ENCODE peak calls at places on chromosomes 13 and 19, in eight cellular contexts. N is uterus, V is transverse colon, Z is GM12878, J is erythroblast, B is HCT116, E is IMR-90, H is suprapubic skin. O is an unnamed sample.

GRCh38 chr13:41457589-41458186 is 338 bp downstream of the RGCC start:
- DNase-seq in V (no peak), N (no peak), J (peak), Z (no peak), H (no peak), B (no peak), E (no peak), O (no peak)

GRCh38 chr19:57465680-57466381 is 8.9 kb upstream of the VN1R1 start:
- DNase-seq in H (no peak), J (peak), B (peak), N (no peak), Z (peak), E (peak), V (peak), O (peak)

GRCh38 chr13:84126671-84127171 is 244.4 kb upstream of the SLITRK1 start:
- DNase-seq in E (no peak), N (no peak), H (no peak), J (no peak), V (no peak), Z (peak), B (no peak), O (no peak)

GRCh38 chr13:48775285-48775684 is 121.6 kb downstream of the CYSLTR2 start:
- DNase-seq in E (peak), N (no peak), Z (no peak), J (no peak), B (no peak), V (no peak), H (no peak), O (no peak)

GRCh38 chr13:110187501-110188161 is 119.3 kb downstream of the COL4A1 start:
- DNase-seq in Z (no peak), N (no peak), H (no peak), J (no peak), E (peak), V (no peak), B (no peak), O (peak)

GRCh38 chr19:15979293-15979692 is 30.5 kb downstream of the OR10H4 start:
- DNase-seq in J (no peak), N (no peak), H (no peak), V (no peak), Z (no peak), B (no peak), E (no peak), O (no peak)

GRCh38 chr19:10583021-10583776 is 3.9 kb downstream of the AP1M2 start:
- DNase-seq in V (no peak), N (no peak), E (no peak), B (no peak), H (no peak), Z (no peak), J (no peak), O (no peak)

GRCh38 chr13:73972503-73972902 is 161.7 kb downstream of the KLF12 start:
- DNase-seq in H (no peak), E (no peak), J (no peak), V (no peak), Z (no peak), B (no peak), N (no peak), O (no peak)

GRCh38 chr19:12733907-12734214 is 623 bp downstream of the TRIR start:
- DNase-seq in B (no peak), Z (no peak), H (no peak), V (no peak), E (no peak), N (no peak), J (no peak), O (no peak)

GRCh38 chr13:91627952-91628739 is 229.7 kb downstream of the GPC5 start:
- DNase-seq in N (no peak), V (no peak), Z (no peak), J (no peak), E (no peak), B (no peak), H (no peak), O (no peak)

GRCh38 chr19:48813123-48813911 is 2.5 kb upstream of the BCAT2 start:
- DNase-seq in V (no peak), J (no peak), Z (no peak), B (no peak), N (no peak), H (no peak), E (no peak), O (no peak)

GRCh38 chr13:105343134-105343806 is 1192.2 kb downstream of the EFNB2 start:
- DNase-seq in E (peak), J (no peak), N (no peak), Z (no peak), V (no peak), B (no peak), H (no peak), O (no peak)

GRCh38 chr19:10118960-10119359 is 739 bp downstream of the EIF3G start:
- DNase-seq in H (no peak), B (no peak), E (no peak), V (no peak), J (peak), N (no peak), Z (no peak), O (no peak)

GRCh38 chr13:46274094-46274698 is 62.5 kb downstream of the LRRC63 start:
- DNase-seq in B (no peak), Z (no peak), V (no peak), N (no peak), J (no peak), E (no peak), H (no peak), O (no peak)

GRCh38 chr13:76882431-76882830 is 3.8 kb downstream of the KCTD12 start:
- DNase-seq in B (no peak), N (no peak), H (no peak), Z (no peak), V (peak), E (no peak), J (no peak), O (no peak)

GRCh38 chr13:110347535-110348308 is 40.6 kb downstream of the COL4A2 start:
- DNase-seq in V (no peak), H (no peak), B (peak), N (peak), E (peak), Z (no peak), J (no peak), O (peak)

GRCh38 chr13:110615322-110616102 is at the start of gene NAXD:
- DNase-seq in J (peak), V (peak), E (peak), H (peak), Z (peak), B (peak), N (peak), O (peak)

GRCh38 chr13:44218501-44219240 is 155.0 kb upstream of the SERP2 start:
- DNase-seq in V (peak), J (no peak), H (peak), E (no peak), N (no peak), B (no peak), Z (no peak), O (no peak)

GRCh38 chr19:18293642-18294466 is 12.4 kb upstream of the JUND start:
- DNase-seq in H (no peak), E (no peak), J (no peak), N (no peak), B (no peak), Z (no peak), V (no peak), O (no peak)

GRCh38 chr13:36031490-36031889 is 99.7 kb downstream of the DCLK1 start:
- DNase-seq in V (no peak), Z (no peak), H (no peak), B (no peak), J (no peak), E (no peak), N (no peak), O (no peak)

GRCh38 chr13:30615851-30616311 is 1.8 kb upstream of the USPL1 start:
- DNase-seq in J (no peak), V (no peak), H (no peak), Z (no peak), N (no peak), B (no peak), E (peak), O (no peak)

GRCh38 chr19:2055871-2056809 is 5.1 kb upstream of the MKNK2 start:
- DNase-seq in E (peak), J (peak), Z (no peak), N (peak), B (peak), H (no peak), V (peak), O (no peak)

GRCh38 chr19:1466461-1467227 is 12.4 kb downstream of the C19orf25 start:
- DNase-seq in N (no peak), E (no peak), H (no peak), Z (no peak), J (no peak), V (no peak), B (no peak), O (no peak)

GRCh38 chr19:33780746-33781145 is 15.9 kb upstream of the KCTD15 start:
- DNase-seq in Z (no peak), B (no peak), H (no peak), J (no peak), N (no peak), V (no peak), E (no peak), O (no peak)

GRCh38 chr19:13983213-13983889 is 22.8 kb downstream of the RFX1 start:
- DNase-seq in H (no peak), B (no peak), N (no peak), J (no peak), E (no peak), V (no peak), Z (no peak), O (no peak)

GRCh38 chr19:23395041-23395721 is at the start of gene ZNF91:
- DNase-seq in J (peak), N (peak), E (peak), B (peak), V (peak), Z (peak), H (peak), O (peak)

GRCh38 chr13:110521946-110522345 is 39.6 kb downstream of the RAB20 start:
- DNase-seq in H (no peak), E (no peak), J (no peak), Z (no peak), B (no peak), N (no peak), V (no peak), O (no peak)

GRCh38 chr13:47027797-47028437 is 131.1 kb upstream of the HTR2A start:
- DNase-seq in H (no peak), Z (no peak), J (no peak), B (no peak), V (no peak), N (no peak), E (no peak), O (no peak)

GRCh38 chr13:112140366-112140765 is 73.4 kb downstream of the SOX1 start:
- DNase-seq in E (no peak), B (no peak), Z (no peak), N (no peak), J (no peak), V (no peak), H (no peak), O (no peak)

GRCh38 chr19:11092181-11092538 is 2.9 kb downstream of the LDLR start:
- DNase-seq in Z (no peak), H (no peak), N (no peak), B (peak), J (peak), E (peak), V (no peak), O (no peak)

GRCh38 chr13:102699419-102699961 is 4.6 kb upstream of the METTL21C start:
- DNase-seq in H (no peak), B (no peak), Z (no peak), N (no peak), E (no peak), J (no peak), V (no peak), O (no peak)

GRCh38 chr13:113550453-113550852 is 34.1 kb upstream of the TFDP1 start:
- DNase-seq in B (no peak), E (no peak), V (peak), Z (no peak), N (no peak), H (no peak), J (no peak), O (no peak)

GRCh38 chr19:2054763-2055162 is 3.7 kb upstream of the MKNK2 start:
- DNase-seq in H (no peak), N (no peak), J (no peak), B (no peak), Z (no peak), E (no peak), V (peak), O (no peak)

GRCh38 chr13:112212533-112212932 is 145.6 kb downstream of the SOX1 start:
- DNase-seq in E (no peak), B (no peak), V (no peak), N (no peak), Z (no peak), J (no peak), H (no peak), O (no peak)

GRCh38 chr13:81916471-81916870 is 1575.5 kb upstream of the SPRY2 start:
- DNase-seq in J (no peak), E (no peak), V (no peak), B (no peak), H (no peak), Z (no peak), N (no peak), O (no peak)

GRCh38 chr13:111322916-111323331 is 2.5 kb downstream of the TEX29 start:
- DNase-seq in V (no peak), B (no peak), J (no peak), E (no peak), Z (no peak), N (no peak), H (no peak), O (no peak)

GRCh38 chr13:47178090-47178950 is 281.5 kb upstream of the HTR2A start:
- DNase-seq in B (no peak), E (no peak), N (no peak), H (no peak), J (peak), Z (no peak), V (no peak), O (no peak)

GRCh38 chr19:32743021-32743420 is 23.5 kb downstream of the TDRD12 start:
- DNase-seq in J (no peak), N (no peak), V (no peak), B (no peak), H (no peak), E (no peak), Z (no peak), O (no peak)

DNA sequence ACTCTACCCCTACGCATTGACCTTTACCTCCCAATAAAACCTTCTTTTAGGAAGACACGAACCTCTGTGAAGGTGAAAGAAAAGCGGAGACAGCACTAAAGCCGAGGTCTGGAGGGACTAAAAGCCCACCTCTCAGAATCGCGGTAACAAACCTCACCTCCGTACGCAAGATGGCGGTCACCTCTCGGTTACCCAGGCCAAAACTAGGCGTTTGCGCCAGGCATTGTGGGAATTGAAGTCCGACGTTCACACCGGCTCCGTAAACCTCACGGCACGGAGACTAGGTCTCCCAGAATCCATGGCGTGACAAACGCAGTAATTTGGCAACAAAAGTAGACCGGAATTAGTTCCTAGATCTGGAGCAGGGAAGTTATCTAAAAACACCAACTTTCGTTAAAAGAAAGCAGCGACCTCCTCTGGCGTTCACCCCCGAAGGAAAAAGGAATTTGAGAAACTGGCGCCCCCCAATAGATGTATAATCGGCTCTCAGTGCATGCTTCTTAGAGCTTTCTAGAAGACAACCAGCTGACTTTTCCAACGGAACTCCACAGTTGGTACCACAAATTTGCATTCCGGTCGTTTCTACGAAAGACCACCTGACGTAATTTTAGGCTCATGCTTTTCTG is at the start of gene N4BP2L2:
- DNase-seq in J (peak), H (peak), B (peak), V (peak), Z (peak), E (peak), N (peak), O (peak)
- TF ChIP-seq POLR2A in J (peak), H (peak), B (peak), V (peak), Z (peak), E (peak), N (peak), O (peak)

GRCh38 chr19:3557461-3558248 is at the start of gene MFSD12:
- DNase-seq in V (peak), E (peak), B (peak), J (peak), H (peak), Z (peak), N (peak), O (peak)
- TF ChIP-seq POLR2A in V (peak), E (peak), B (peak), J (peak), H (no peak), Z (peak), N (peak), O (peak)

GRCh38 chr19:6720369-6721112 is at the start of gene C3:
- DNase-seq in E (peak), Z (no peak), H (no peak), N (peak), B (no peak), J (no peak), V (no peak), O (no peak)
- TF ChIP-seq POLR2A in E (no peak), Z (no peak), H (no peak), N (no peak), B (no peak), J (no peak), V (peak), O (no peak)

GRCh38 chr13:98508280-98509074 is 68.4 kb downstream of the STK24 start:
- DNase-seq in B (peak), H (no peak), V (no peak), J (peak), E (peak), N (no peak), Z (no peak), O (no peak)

GRCh38 chr13:98506343-98507059 is 70.4 kb downstream of the STK24 start:
- DNase-seq in B (no peak), E (no peak), J (no peak), H (no peak), V (no peak), Z (no peak), N (no peak), O (no peak)

GRCh38 chr13:98509271-98510155 is 67.4 kb downstream of the STK24 start:
- DNase-seq in V (peak), N (peak), B (peak), H (no peak), E (peak), J (peak), Z (peak), O (peak)

GRCh38 chr13:98504371-98504963 is 72.4 kb downstream of the STK24 start:
- DNase-seq in J (peak), N (no peak), Z (peak), H (no peak), E (no peak), V (no peak), B (no peak), O (no peak)

DNA sequence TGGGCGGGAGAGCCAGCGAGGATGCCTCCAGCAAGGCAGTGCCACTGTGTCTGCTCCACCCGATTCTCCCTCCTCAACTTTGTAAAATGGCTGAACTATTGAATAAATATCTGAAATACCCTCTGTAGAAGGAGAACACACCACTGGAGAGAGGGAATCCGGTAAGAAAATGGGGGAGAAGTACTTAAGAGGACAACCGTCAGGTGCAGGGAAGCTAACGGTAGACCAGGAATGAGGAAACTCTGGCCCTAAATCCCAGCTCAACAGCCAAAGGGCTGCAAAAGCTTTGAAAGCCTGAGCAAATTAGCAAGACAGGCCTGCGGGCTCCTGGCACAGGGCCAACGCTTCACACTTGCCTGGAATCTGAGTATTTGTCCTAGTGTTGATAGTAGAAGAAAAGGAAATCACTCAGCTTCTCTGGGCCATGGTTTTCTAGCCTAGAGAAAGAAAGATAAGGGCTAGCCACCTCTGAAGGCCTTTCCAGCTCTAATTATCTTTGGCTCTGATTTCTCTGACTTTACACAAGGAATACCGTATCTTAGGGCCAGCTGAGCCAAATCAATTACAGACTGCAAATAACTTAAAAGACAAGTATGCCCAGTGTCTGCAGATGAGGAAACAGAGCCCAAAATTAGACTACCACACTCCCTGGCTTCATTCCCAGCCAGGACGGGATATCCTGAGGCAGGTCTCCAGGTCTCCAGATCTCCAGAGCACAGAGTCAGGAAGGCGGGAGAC is 69.7 kb downstream of the STK24 start:
- DNase-seq in N (peak), B (no peak), Z (no peak), E (no peak), V (peak), H (no peak), J (peak), O (no peak)
- TF ChIP-seq POLR2A in N (no peak), B (no peak), Z (no peak), E (no peak), V (no peak), H (no peak), J (no peak), O (no peak)

GRCh38 chr19:42270346-42271044 is 1.4 kb downstream of the CIC start:
- DNase-seq in H (peak), V (peak), E (no peak), J (peak), N (peak), B (no peak), Z (no peak), O (peak)
- TF ChIP-seq POLR2A in H (no peak), V (peak), E (peak), J (peak), N (no peak), B (no peak), Z (peak), O (peak)

DNA sequence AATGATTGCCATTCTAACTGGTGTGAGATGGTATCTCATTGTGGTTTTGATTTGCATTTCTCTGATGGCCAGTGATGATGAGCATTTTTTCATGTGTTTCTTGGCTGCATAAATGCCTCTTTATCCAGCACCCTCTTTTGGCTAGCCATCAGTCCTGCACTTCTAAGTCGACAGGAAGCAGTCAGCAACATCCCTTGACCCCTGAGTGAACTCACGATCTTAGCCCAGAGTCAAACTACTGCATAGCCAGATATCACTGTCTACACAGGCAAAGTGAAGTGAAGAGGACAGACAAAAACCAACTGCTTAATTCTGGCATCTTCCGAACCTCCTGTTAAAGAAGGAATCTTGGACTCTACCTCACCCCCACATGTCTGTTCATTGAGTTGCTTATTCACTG is 304.0 kb downstream of the COG6 start:
- DNase-seq in H (no peak), E (no peak), Z (no peak), V (no peak), B (no peak), J (no peak), N (no peak), O (no peak)
- TF ChIP-seq POLR2A in H (no peak), E (no peak), Z (no peak), V (no peak), B (no peak), J (no peak), N (no peak), O (no peak)

GRCh38 chr13:37059136-37059847 is at the start of gene SUPT20H:
- DNase-seq in V (peak), N (peak), E (peak), H (peak), B (peak), J (peak), Z (peak), O (peak)
- TF ChIP-seq POLR2A in V (peak), N (peak), E (peak), H (peak), B (no peak), J (peak), Z (peak), O (peak)

DNA sequence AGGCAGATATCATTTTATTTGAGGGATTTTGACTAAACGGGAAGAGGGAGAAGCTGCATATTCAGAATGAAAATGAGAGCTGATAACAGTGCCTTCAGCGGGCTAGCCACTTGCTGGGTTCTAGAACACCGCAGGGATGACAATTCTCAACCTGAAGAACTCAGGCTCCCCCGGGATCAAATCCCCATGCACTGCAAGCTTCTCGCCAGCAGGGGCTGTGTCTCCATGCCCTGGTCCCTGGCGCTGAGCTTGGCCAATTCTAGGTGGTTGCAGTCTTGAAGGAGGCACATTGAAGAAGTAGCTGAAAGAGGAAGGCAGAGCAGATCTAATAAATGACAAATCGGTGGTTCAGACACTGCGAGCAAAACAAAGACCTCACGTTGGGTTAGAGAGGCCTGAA is 128.7 kb downstream of the UQCRFS1 start:
- DNase-seq in J (peak), N (no peak), V (no peak), E (no peak), Z (no peak), B (no peak), H (no peak), O (peak)
- TF ChIP-seq POLR2A in J (no peak), N (no peak), V (no peak), E (no peak), Z (no peak), B (no peak), H (no peak), O (no peak)

O was measured in H54.